ENCODE peak calls at places on chromosomes 12 and 14, in seven cellular contexts. N, G, K, Z, D, J and B are unnamed samples.
A peak's percentile ranks its signal among the peaks of the same experiment; 100 is the strongest.

GRCh38 chr12:24478254-24478653 is 470.6 kb downstream of the BCAT1 start:
- DNase-seq in D (no peak), N (no peak), G (no peak), K (no peak), J (no peak), Z (no peak), B (no peak)

GRCh38 chr12:54390668-54391551 is 6.4 kb upstream of the ZNF385A start:
- DNase-seq in K (peak; percentile 62), D (peak; percentile 91), J (no peak), G (no peak), Z (peak; percentile 90), N (peak; percentile 62), B (no peak)

GRCh38 chr12:45991289-45992249 is 1.2 kb upstream of the SCAF11 start:
- DNase-seq in D (peak; percentile 83), N (peak; percentile 82), G (peak; percentile 89), K (peak; percentile 63), Z (peak; percentile 75), J (peak; percentile 77), B (peak; percentile 33)

GRCh38 chr12:76083761-76084276 is 666 bp downstream of the NAP1L1 start:
- DNase-seq in Z (peak; percentile 95), K (peak; percentile 59), N (peak; percentile 74), J (peak; percentile 89), G (peak; percentile 79), D (peak; percentile 86), B (peak; percentile 50)

GRCh38 chr12:74394647-74395046 is 143.0 kb upstream of the ATXN7L3B start:
- DNase-seq in N (no peak), K (no peak), D (no peak), J (no peak), Z (no peak), G (no peak), B (no peak)

GRCh38 chr14:89013098-89013504 is 188.7 kb downstream of the TTC8 start:
- DNase-seq in K (no peak), N (no peak), G (no peak), Z (peak; percentile 25), D (peak; percentile 80), J (peak; percentile 32), B (no peak)

GRCh38 chr14:28755930-28756895 is 10.4 kb upstream of the FOXG1 start:
- DNase-seq in G (no peak), J (no peak), K (no peak), N (no peak), D (no peak), Z (peak; percentile 25), B (no peak)

GRCh38 chr12:26630546-26631027 is 202.4 kb downstream of the ITPR2 start:
- DNase-seq in J (peak; percentile 63), D (no peak), K (no peak), N (no peak), G (peak; percentile 71), Z (no peak), B (no peak)

GRCh38 chr12:124923906-124924734 is 9.7 kb upstream of the UBC start:
- DNase-seq in J (peak; percentile 80), G (peak; percentile 56), D (no peak), Z (peak; percentile 65), N (no peak), K (no peak), B (no peak)

GRCh38 chr12:15151141-15152091 is 69.8 kb downstream of the RERG start:
- DNase-seq in G (no peak), J (peak; percentile 46), Z (peak; percentile 38), K (no peak), D (peak; percentile 42), N (no peak), B (no peak)

GRCh38 chr14:58947816-58948440 is 240.5 kb upstream of the DAAM1 start:
- DNase-seq in K (no peak), Z (peak; percentile 12), N (no peak), G (no peak), J (peak; percentile 16), D (peak; percentile 60), B (no peak)

GRCh38 chr12:54037360-54038259 is 4.8 kb downstream of the HOXC5 start:
- DNase-seq in N (no peak), G (no peak), D (no peak), K (no peak), J (peak; percentile 43), Z (no peak), B (no peak)

GRCh38 chr14:65774041-65774440 is 361.5 kb downstream of the FUT8 start:
- DNase-seq in J (no peak), K (no peak), G (no peak), D (no peak), N (no peak), Z (no peak), B (no peak)

GRCh38 chr12:5441497-5442236 is 9.8 kb downstream of the NTF3 start:
- DNase-seq in N (no peak), K (no peak), G (no peak), J (peak; percentile 42), D (no peak), Z (peak; percentile 60), B (no peak)

GRCh38 chr14:95287176-95287754 is 32.4 kb downstream of the CLMN start:
- DNase-seq in Z (no peak), G (no peak), D (peak; percentile 62), K (no peak), J (no peak), N (no peak), B (no peak)

GRCh38 chr14:30194769-30195168 is 267.1 kb upstream of the PRKD1 start:
- DNase-seq in K (no peak), J (peak; percentile 59), N (no peak), Z (no peak), D (no peak), G (no peak), B (no peak)

GRCh38 chr14:23430016-23430732 is 5.3 kb downstream of the MYH7 start:
- DNase-seq in G (peak; percentile 41), J (no peak), D (no peak), K (no peak), N (no peak), Z (no peak), B (no peak)

GRCh38 chr12:67388331-67389163 is 119.4 kb downstream of the CAND1 start:
- DNase-seq in D (no peak), J (no peak), K (no peak), G (no peak), N (no peak), Z (peak; percentile 31), B (no peak)

GRCh38 chr12:89345830-89346740 is 6.2 kb downstream of the DUSP6 start:
- DNase-seq in N (peak; percentile 33), J (peak; percentile 89), K (no peak), Z (peak; percentile 83), G (peak; percentile 75), D (peak; percentile 97), B (no peak)

GRCh38 chr12:40446385-40446784 is 221.6 kb downstream of the LRRK2 start:
- DNase-seq in N (no peak), D (peak; percentile 61), Z (peak; percentile 37), J (peak; percentile 1), G (no peak), K (no peak), B (no peak)

GRCh38 chr14:72404998-72405397 is 472.8 kb downstream of the RGS6 start:
- DNase-seq in K (no peak), J (no peak), D (no peak), N (no peak), G (no peak), Z (peak; percentile 43), B (no peak)

DNA sequence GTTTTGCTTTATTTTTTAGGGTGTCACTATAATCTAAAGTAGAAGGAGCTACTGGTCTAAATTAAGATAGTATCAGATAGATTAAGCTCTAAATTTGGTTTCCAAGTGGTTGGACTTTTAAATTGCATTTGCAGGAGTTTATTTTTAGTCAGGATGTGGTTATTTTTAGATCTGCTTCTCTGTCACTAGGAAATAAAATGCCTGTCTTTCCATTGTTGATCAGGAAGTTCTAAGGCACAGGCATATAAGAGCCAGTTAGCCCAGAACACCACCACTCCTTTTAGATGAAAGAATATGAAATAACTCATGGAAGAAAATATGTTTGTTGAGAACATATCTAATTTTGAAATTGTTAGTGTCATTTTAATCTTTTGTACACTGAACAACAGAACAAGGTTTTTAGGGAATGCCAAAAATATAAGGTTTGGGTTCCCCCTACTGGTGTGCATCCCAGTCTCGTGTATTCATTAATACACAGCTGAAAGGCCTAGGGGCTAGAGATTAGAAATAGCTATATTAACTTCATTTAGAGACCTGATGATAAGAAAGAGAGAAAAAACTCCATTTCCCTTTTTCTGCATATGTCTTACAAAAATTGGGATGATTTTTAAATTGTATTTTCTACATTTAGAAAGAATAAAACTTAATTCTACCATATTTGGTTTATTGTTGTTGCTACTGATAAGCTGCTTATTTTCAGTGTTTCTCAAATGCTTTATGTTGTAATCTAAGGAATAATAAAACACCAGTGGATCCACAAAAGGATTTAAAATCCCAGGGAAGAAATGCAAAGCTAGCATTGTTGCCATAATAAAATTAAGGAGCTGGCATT is 67.2 kb downstream of the RIC8B start:
- DNase-seq in K (peak; percentile 16), J (peak; percentile 75), G (no peak), N (peak; percentile 44), D (peak; percentile 76), Z (peak; percentile 68), B (no peak)
- H3K27ac ChIP-seq in K (no peak overlapping the region), J (no peak overlapping the region), G (peak overlapping the region; percentile 49), N (no peak overlapping the region), D (no peak overlapping the region), Z (no peak overlapping the region), B (no peak overlapping the region)

GRCh38 chr12:130351331-130351730 is 13.6 kb downstream of the PIWIL1 start:
- DNase-seq in Z (no peak), D (no peak), K (no peak), N (no peak), J (no peak), G (no peak), B (no peak)
- H3K27ac ChIP-seq in Z (no peak overlapping the region), D (no peak overlapping the region), K (no peak overlapping the region), N (no peak overlapping the region), J (no peak overlapping the region), G (no peak overlapping the region), B (no peak overlapping the region)

DNA sequence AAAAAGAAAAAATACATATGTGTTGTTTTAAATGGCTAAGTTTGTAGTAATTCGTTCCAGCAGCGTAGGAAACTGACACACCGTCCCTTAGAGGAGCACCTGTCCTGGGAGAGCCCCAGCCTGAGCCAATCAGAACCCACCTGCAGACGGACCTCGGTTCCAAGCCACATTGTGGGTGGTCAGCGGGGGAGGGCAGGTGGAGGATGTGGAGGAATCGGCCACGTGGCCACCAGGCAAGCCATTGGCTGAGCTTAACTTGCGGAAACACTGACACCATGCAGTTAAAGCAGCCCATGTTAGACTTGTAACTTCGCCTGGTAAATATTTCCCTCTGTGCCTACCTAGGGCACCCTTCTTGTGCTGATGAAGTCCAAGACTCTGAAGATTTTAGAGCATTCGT is 135.5 kb downstream of the TMEM132C start:
- DNase-seq in G (no peak), D (no peak), N (no peak), J (no peak), K (no peak), Z (peak; percentile 40), B (no peak)
- H3K27ac ChIP-seq in G (no peak overlapping the region), D (no peak overlapping the region), N (no peak overlapping the region), J (no peak overlapping the region), K (no peak overlapping the region), Z (no peak overlapping the region), B (no peak overlapping the region)

DNA sequence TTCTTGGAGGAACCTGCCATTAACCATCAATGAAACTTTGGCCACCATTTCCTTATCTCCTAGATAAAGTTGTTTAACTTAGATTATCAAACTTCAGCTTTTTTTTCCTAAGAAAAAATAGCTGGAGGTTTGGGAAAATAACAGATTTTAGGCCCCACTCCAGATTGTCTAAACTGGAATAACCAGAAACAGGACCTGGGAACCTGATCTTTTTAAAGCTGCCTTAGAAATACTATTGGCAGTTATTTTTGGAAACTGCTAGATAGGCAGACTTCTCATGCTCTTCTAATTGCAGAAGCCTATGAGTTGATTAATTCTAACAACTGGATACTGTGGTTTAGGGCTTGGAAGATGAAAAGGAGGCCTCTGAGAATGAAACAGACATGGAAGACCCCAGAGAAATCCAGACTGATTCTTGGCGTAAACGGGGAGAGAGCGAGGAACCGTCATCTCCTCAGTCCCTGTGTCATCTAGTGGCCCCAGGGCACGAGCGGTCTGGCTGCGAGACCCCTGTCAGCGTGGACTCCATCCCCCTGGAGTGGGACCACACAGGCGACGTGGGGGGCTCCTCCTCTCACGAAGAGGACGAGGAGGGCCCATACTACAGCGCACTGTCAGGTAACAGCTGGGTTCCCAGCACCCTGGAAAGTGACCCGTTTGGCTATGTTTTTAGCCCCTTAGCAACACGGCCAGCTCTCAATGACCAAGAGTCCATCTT is 80.2 kb downstream of the ESR2 start:
- DNase-seq in N (no peak), J (no peak), D (no peak), Z (no peak), K (no peak), G (no peak), B (no peak)
- H3K27ac ChIP-seq in N (no peak overlapping the region), J (no peak overlapping the region), D (peak overlapping the region; percentile 97), Z (no peak overlapping the region), K (no peak overlapping the region), G (no peak overlapping the region), B (no peak overlapping the region)